ENCODE peak calls at places on chromosomes 2 and 18, in five cellular contexts. K, N, Y, L and W are unnamed samples. For H3K36me3, the result is how much of the 10 kb centered on the place peaks cover.

GRCh38 chr2:71711470-71711857 is 258.1 kb downstream of the DYSF start:
- DNase-seq in K (no peak), Y (no peak), L (no peak), N (peak), W (no peak)

GRCh38 chr2:20728114-20728758 is 61.3 kb downstream of the GDF7 start:
- DNase-seq in L (no peak), K (peak), Y (no peak), N (no peak), W (no peak)

GRCh38 chr2:143321994-143322393 is 192.8 kb downstream of the ARHGAP15 start:
- DNase-seq in Y (no peak), K (no peak), N (no peak), L (no peak), W (no peak)

GRCh38 chr2:129490666-129491065 is 488.8 kb upstream of the RAB6C start:
- DNase-seq in L (no peak), K (no peak), N (no peak), Y (no peak), W (no peak)

GRCh38 chr2:62333961-62334360 is 138.0 kb downstream of the B3GNT2 start:
- DNase-seq in K (no peak), N (no peak), Y (no peak), L (no peak), W (no peak)

GRCh38 chr18:65606551-65607130 is 144.2 kb upstream of the CDH7 start:
- DNase-seq in N (no peak), L (no peak), Y (no peak), K (no peak), W (no peak)

GRCh38 chr2:237590272-237591020 is at the start of gene RAB17:
- DNase-seq in Y (no peak), K (no peak), N (peak), L (no peak), W (peak)

GRCh38 chr2:239319261-239319661 is 81.6 kb downstream of the HDAC4 start:
- DNase-seq in N (no peak), K (no peak), L (no peak), Y (peak), W (peak)

GRCh38 chr18:23636041-23636399 is 26.7 kb downstream of the ANKRD29 start:
- DNase-seq in K (no peak), Y (no peak), L (no peak), N (no peak), W (no peak)

GRCh38 chr2:143847257-143847656 is 672.7 kb downstream of the ZEB2 start:
- DNase-seq in N (no peak), K (no peak), L (no peak), Y (no peak), W (no peak)

GRCh38 chr2:36789181-36789804 is 92.8 kb downstream of the VIT start:
- DNase-seq in Y (no peak), L (no peak), K (no peak), N (no peak), W (no peak)

GRCh38 chr2:216414772-216415319 is 2.6 kb downstream of the SMARCAL1 start:
- DNase-seq in K (no peak), Y (no peak), N (no peak), L (no peak), W (no peak)

GRCh38 chr2:241818229-241818942 is 9.4 kb downstream of the NEU4 start:
- DNase-seq in L (no peak), Y (no peak), N (no peak), K (no peak), W (no peak)

GRCh38 chr2:138021154-138021553 is 56.9 kb downstream of the HNMT start:
- DNase-seq in L (no peak), N (no peak), K (no peak), Y (no peak), W (no peak)

GRCh38 chr2:53737091-53737490 is 30.5 kb upstream of the CHAC2 start:
- DNase-seq in L (no peak), N (no peak), Y (no peak), K (no peak), W (no peak)

GRCh38 chr2:121066526-121066925 is 218.5 kb downstream of the TFCP2L1 start:
- DNase-seq in L (no peak), K (no peak), N (no peak), Y (no peak), W (no peak)

GRCh38 chr2:168436840-168437239 is 19.2 kb upstream of the CERS6 start:
- DNase-seq in L (no peak), Y (peak), K (peak), N (no peak), W (no peak)

GRCh38 chr2:237236188-237236587 is 150.5 kb downstream of the COPS8 start:
- DNase-seq in K (no peak), Y (no peak), L (no peak), N (peak), W (no peak)

GRCh38 chr2:19955544-19956422 is 34.1 kb downstream of the WDR35 start:
- DNase-seq in N (peak), L (peak), K (peak), Y (peak), W (peak)

GRCh38 chr2:219551863-219552381 is 8.1 kb downstream of the TMEM198 start:
- DNase-seq in K (no peak), Y (no peak), N (no peak), L (no peak), W (no peak)

GRCh38 chr2:170022692-170023091 is 155.3 kb upstream of the MYO3B start:
- DNase-seq in Y (no peak), K (no peak), L (no peak), N (peak), W (no peak)

GRCh38 chr18:32200766-32201165 is 10.9 kb downstream of the MEP1B start:
- DNase-seq in L (no peak), K (no peak), N (peak), Y (no peak), W (no peak)

GRCh38 chr2:208179028-208179609 is 10.7 kb downstream of the C2orf80 start:
- DNase-seq in L (no peak), K (no peak), N (no peak), Y (no peak), W (no peak)

GRCh38 chr18:8272254-8272653 is 337.0 kb upstream of the RAB12 start:
- DNase-seq in Y (no peak), K (no peak), N (no peak), L (no peak), W (no peak)

GRCh38 chr2:45276914-45277313 is 267.7 kb upstream of the SIX2 start:
- DNase-seq in K (no peak), L (no peak), Y (no peak), N (no peak), W (peak)

GRCh38 chr2:69300650-69301049 is 86.4 kb downstream of the GFPT1 start:
- DNase-seq in L (no peak), K (no peak), N (peak), Y (no peak), W (no peak)

GRCh38 chr18:58687871-58688308 is 16.6 kb downstream of the MALT1 start:
- DNase-seq in K (no peak), N (no peak), Y (no peak), L (peak), W (no peak)

GRCh38 chr2:147348886-147349285 is 495.9 kb upstream of the ACVR2A start:
- DNase-seq in Y (no peak), N (no peak), L (no peak), K (no peak), W (no peak)

GRCh38 chr2:227221120-227221519 is 56.7 kb downstream of the COL4A3 start:
- DNase-seq in L (no peak), Y (no peak), K (no peak), N (no peak), W (no peak)

GRCh38 chr2:50674876-50675275 is 357.1 kb downstream of the NRXN1 start:
- DNase-seq in K (no peak), Y (no peak), N (no peak), L (no peak), W (no peak)

GRCh38 chr18:48534364-48534763 is 4.5 kb upstream of the CTIF start:
- DNase-seq in L (no peak), N (peak), Y (no peak), K (no peak), W (no peak)

GRCh38 chr2:118816669-118817068 is 30.8 kb downstream of the EN1 start:
- DNase-seq in Y (no peak), L (no peak), N (no peak), K (no peak), W (no peak)

GRCh38 chr2:108347786-108348185 is 30.0 kb upstream of the SULT1C4 start:
- DNase-seq in K (no peak), N (no peak), L (no peak), Y (no peak), W (no peak)

GRCh38 chr2:86746903-86747302 is 26.8 kb downstream of the RMND5A start:
- DNase-seq in Y (no peak), N (no peak), L (no peak), K (no peak), W (no peak)

GRCh38 chr2:230227216-230227615 is 1.7 kb downstream of the SP140 start:
- DNase-seq in K (no peak), Y (no peak), N (no peak), L (no peak), W (no peak)

GRCh38 chr2:206028101-206028500 is 57.9 kb downstream of the INO80D start:
- DNase-seq in L (no peak), K (no peak), Y (no peak), N (no peak), W (no peak)

GRCh38 chr18:80109676-80110078 is 615 bp downstream of the ADNP2 start:
- DNase-seq in N (peak), Y (peak), K (peak), L (no peak), W (peak)

DNA sequence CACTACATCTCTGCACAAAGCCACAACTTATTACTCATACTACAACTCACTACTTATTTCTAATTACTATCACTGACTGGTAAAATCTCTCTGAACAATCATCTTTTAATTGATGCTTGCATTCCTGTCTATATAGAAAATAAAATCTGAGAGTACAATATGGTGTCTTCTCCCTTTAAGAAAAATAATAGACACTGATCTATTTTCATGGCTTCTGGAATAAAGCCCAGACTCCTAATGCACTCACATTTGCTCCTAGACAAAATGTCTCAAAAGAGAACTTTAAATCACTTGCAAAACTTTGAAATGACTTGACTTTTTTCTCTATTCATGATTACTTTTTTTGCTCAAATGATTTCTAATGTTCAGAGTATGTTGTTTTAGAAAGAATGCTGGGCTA is 28.7 kb downstream of the ESCO1 start:
- DNase-seq in Y (no peak), N (peak), L (no peak), K (no peak), W (no peak)
- H3K36me3 ChIP-seq in Y (under half), N (half or more), L (under half), K (half or more), W (under half)

DNA sequence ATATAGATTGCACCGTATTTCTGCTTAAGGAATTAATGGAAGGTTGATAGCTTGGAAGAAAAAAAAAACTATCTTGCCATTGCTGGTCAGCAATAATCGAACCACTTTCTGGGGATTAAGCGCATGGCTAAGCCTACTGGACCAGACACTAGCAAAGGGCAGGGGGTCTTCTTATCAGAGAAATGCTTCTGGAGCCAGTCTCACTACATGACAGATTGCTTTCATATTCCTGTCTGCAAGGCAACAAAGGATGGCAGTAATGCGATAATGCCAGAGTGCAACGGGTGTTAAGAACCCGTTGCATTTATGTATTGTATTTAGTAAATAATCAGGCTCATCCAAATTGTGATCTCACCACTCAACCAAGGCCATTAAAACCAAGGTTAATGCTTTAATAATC is 153.7 kb downstream of the WDPCP start:
- DNase-seq in N (no peak), Y (no peak), K (no peak), L (no peak), W (no peak)
- H3K36me3 ChIP-seq in N (under half), Y (under half), K (under half), L (under half), W (under half)

DNA sequence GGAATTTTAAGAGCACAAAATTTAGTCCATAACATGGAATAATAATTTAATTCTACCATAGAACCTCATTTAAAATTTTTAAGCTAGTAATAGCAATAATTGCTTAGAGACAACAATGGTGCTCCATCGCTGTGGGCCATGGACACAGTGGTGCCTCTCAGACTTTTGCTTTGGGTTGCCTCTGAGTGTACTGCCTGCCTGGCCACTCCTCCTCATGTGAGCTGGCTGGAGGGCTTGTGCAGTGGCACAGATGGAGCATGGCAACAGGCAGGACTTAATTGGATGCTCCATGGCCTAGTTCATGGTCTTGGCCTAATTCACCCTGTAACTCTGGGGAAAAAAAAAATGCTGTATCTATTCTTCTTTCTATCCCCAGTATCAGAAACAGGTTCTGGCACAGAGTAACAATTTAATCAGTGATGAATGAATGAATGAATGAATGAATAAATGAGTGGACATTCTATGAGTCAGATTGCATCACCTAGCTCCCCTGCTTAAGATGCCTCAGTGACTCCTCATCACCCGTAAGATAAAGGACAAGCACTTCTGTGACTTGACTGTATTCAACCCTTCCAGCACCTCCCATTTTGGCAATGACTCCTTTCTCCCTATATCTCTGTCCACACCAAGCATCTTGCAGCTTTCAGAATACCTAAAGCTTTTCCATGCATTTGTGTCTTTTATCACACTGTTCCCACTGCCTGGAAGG is 211.8 kb upstream of the SLC14A2 start:
- DNase-seq in K (no peak), N (no peak), L (no peak), Y (no peak), W (no peak)
- H3K36me3 ChIP-seq in K (under half), N (under half), L (under half), Y (under half), W (under half)

DNA sequence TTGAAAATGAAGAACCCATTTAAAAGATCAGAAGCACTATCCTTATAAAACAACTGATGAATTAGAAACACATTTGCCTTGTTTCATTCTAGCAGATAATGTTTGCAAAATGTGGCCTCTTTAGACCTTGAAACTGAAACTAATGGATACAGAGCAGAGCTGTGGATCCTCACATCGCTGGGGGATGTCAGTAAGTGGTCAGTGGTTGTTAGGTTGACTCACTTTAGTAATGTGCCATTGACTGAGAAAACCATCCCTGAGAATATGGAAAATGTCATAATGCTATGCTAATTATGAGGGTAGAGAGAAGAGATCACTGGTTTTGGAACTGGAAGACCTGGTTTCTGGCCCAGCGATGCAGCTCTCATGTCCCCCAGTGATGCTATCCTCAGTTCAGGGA is 176.7 kb downstream of the MYO1B start:
- DNase-seq in N (no peak), K (no peak), L (no peak), Y (no peak), W (no peak)
- H3K36me3 ChIP-seq in N (half or more), K (half or more), L (under half), Y (under half), W (under half)

DNA sequence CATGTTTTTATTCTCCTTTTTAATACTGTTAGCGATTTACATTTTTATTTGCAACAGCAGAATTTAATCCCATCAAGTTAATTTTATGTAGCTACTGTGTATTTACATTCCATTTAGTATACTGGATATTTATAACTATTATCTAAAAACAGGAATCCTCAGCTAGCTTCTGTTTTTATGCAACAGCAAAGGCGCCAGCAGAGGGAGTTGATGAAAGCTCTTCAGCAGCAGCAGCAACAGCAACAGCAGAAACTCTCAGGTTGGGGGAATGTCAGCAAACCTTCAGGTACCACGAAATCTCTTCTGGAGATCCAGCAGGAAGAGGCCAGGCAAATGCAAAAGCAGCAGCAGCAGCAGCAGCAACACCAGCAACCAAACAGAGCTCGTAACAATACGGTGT is 26.2 kb upstream of the SNORC start:
- DNase-seq in N (no peak), K (no peak), L (no peak), Y (peak), W (no peak)
- H3K36me3 ChIP-seq in N (half or more), K (half or more), L (half or more), Y (under half), W (under half)

GRCh38 chr2:215390550-215390913 is 45.3 kb downstream of the FN1 start:
- DNase-seq in N (no peak), K (no peak), Y (no peak), L (no peak), W (no peak)

GRCh38 chr2:215392164-215392563 is 43.7 kb downstream of the FN1 start:
- DNase-seq in N (no peak), K (no peak), Y (no peak), L (no peak), W (no peak)

GRCh38 chr2:215392687-215393270 is 43.1 kb downstream of the FN1 start:
- DNase-seq in Y (no peak), L (no peak), N (no peak), K (no peak), W (no peak)

GRCh38 chr2:215394102-215394805 is 41.6 kb downstream of the FN1 start:
- DNase-seq in L (no peak), Y (no peak), K (no peak), N (no peak), W (no peak)

GRCh38 chr2:215391531-215391930 is 44.3 kb downstream of the FN1 start:
- DNase-seq in Y (no peak), L (no peak), N (no peak), K (no peak), W (no peak)
- H3K36me3 ChIP-seq in Y (under half), L (under half), N (half or more), K (half or more), W (under half)